ENCODE peak calls at places on chromosomes 6 and 20, in five cellular contexts. K is H1, B is NT2/D1, M is HepG2, X is GM12878. E is an unnamed sample.
A peak's percentile ranks its signal among the peaks of the same experiment; 100 is the strongest.

GRCh38 chr6:96913621-96914020 is 10.9 kb upstream of the KLHL32 start:
- DNase-seq in X (no peak), B (no peak), M (no peak), K (no peak), E (no peak)

GRCh38 chr6:15897063-15897934 is 231.6 kb upstream of the MYLIP start:
- DNase-seq in M (no peak), B (no peak), X (no peak), K (no peak), E (no peak)

GRCh38 chr6:117483645-117484016 is 1.2 kb downstream of the DCBLD1 start:
- DNase-seq in X (no peak), K (no peak), M (peak; percentile 44), B (no peak), E (peak; percentile 59)

GRCh38 chr20:4916991-4917881 is 84.1 kb downstream of the SLC23A2 start:
- DNase-seq in X (no peak), K (no peak), B (no peak), M (no peak), E (no peak)

GRCh38 chr6:1144842-1145755 is 166.8 kb upstream of the FOXQ1 start:
- DNase-seq in X (no peak), B (no peak), M (no peak), K (no peak), E (no peak)

GRCh38 chr6:90045535-90045934 is 151.3 kb downstream of the GJA10 start:
- DNase-seq in B (no peak), M (no peak), K (no peak), X (no peak), E (no peak)

GRCh38 chr6:82786251-82786650 is 279.4 kb downstream of the UBE3D start:
- DNase-seq in M (no peak), X (no peak), K (no peak), B (no peak), E (no peak)

GRCh38 chr20:7817286-7817685 is 123.0 kb downstream of the HAO1 start:
- DNase-seq in M (no peak), B (no peak), X (no peak), K (no peak), E (no peak)

GRCh38 chr6:10713962-10714361 is 8.9 kb upstream of the TMEM14C start:
- DNase-seq in B (no peak), X (no peak), M (no peak), K (no peak), E (no peak)

GRCh38 chr20:47568019-47568418 is 66.3 kb downstream of the NCOA3 start:
- DNase-seq in X (no peak), K (no peak), B (no peak), M (peak; percentile 32), E (no peak)

GRCh38 chr6:17354700-17355403 is 38.5 kb upstream of the CAP2 start:
- DNase-seq in K (no peak), B (no peak), X (peak; percentile 4), M (peak; percentile 99), E (no peak)
- TF ChIP-seq SUZ12 in K (no peak), B (no peak), X (no peak), M (no peak), E (no peak)

GRCh38 chr6:20056350-20056992 is 155.8 kb downstream of the MBOAT1 start:
- DNase-seq in M (peak; percentile 48), B (peak; percentile 35), X (peak; percentile 8), K (no peak), E (peak; percentile 42)
- TF ChIP-seq SUZ12 in M (no peak), B (no peak), X (no peak), K (no peak), E (no peak)

GRCh38 chr20:35820715-35821114 is 48.9 kb downstream of the PHF20 start:
- DNase-seq in B (no peak), K (no peak), M (no peak), X (no peak), E (no peak)
- TF ChIP-seq SUZ12 in B (no peak), K (no peak), M (no peak), X (no peak), E (no peak)

DNA sequence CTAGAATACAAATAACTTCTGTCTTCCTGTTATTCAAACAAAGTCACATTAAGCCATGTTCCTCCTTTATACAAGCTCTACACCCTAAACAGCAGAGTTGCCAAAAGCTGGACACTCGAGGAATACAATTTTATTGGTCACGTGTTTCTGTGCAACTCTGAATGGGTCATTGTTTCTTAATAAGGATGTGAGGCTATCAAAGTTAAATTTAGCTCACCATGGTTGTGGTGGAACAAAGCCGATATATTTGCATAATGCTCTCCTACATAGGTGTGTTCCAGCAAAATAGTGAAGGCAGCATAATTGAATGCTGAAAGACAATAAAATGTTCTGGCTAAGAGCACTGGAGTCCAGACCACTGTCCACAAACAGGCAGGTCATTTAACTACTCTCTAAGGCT is 36.9 kb upstream of the CD2AP start:
- DNase-seq in K (no peak), X (peak; percentile 47), M (no peak), B (no peak), E (no peak)
- TF ChIP-seq SUZ12 in K (no peak), X (no peak), M (no peak), B (no peak), E (no peak)

GRCh38 chr6:73586416-73586974 is 65.7 kb upstream of the EEF1A1 start:
- DNase-seq in X (peak; percentile 9), K (no peak), B (no peak), M (no peak), E (no peak)

GRCh38 chr6:73580247-73581149 is 59.7 kb upstream of the EEF1A1 start:
- DNase-seq in B (peak; percentile 90), X (peak; percentile 61), K (peak; percentile 94), M (peak; percentile 93), E (peak; percentile 71)

GRCh38 chr6:73581293-73581692 is 60.5 kb upstream of the EEF1A1 start:
- DNase-seq in K (no peak), X (no peak), M (no peak), B (no peak), E (no peak)

GRCh38 chr6:73579851-73580246 is 59.0 kb upstream of the EEF1A1 start:
- DNase-seq in B (peak; percentile 67), M (peak; percentile 81), K (no peak), X (peak; percentile 15), E (peak; percentile 14)

DNA sequence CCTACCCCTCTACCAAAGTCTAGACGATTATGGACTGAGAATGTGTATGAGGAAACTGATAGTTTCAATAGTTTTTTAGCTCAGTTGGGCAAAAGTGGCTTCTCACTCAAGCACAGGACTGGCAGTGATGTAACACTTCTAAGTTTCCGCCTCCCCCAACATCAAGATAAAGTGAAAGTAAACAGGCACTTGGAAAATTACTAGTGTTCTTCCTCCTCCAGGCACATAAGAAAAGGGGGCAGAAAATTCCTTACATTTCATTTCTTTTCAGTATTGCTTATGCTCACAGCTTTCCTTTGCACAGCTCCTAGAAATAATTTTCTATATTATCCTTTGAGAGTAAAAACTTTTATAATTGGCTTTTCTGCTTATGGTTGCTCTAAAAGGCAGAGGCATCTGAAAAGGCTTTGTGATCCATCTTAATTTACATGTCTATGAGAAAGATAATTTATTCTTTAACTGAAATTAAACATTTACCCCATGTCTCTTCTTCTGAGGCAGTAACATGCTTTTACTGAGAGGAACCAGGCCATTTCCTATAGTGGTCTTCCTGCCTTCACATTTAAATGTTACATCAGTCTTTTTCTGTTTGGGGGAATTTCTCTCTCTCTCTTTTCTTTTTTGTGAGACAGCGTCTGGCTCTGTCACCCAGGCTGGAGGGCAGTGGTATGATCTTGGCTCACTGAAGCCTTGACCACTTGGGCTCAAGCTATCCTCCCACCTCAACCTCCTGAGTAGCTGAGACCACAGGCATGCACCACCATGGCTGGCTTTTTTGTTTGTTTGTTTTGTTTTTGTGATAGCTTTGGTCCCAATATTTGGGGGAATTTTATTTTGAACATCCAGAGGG is 65.0 kb upstream of the EEF1A1 start:
- DNase-seq in K (no peak), B (no peak), M (peak; percentile 88), X (peak; percentile 66), E (peak; percentile 38)
- TF ChIP-seq SUZ12 in K (no peak), B (no peak), M (no peak), X (no peak), E (no peak)

DNA sequence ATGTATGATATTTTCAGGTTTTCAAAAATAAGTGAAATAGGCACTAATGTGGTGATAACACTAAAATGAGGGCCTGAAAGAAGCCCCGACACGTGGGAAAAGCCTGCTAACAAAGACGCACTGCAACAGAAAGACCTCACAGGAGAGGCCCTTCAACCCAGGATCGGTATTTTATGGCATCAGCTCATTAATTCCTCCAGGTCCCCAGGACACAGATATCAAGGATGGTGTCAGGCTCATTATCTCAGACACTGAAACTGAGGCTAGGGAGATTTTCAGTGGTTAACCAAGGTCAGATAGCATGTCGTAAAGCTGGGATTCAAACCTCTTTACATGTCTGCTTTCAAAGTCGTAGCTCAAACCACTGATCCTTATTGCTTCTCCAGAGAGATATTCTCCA is 64.0 kb downstream of the PPP1R3G start:
- DNase-seq in K (no peak), B (no peak), X (no peak), M (no peak), E (no peak)
- TF ChIP-seq SUZ12 in K (no peak), B (no peak), X (no peak), M (no peak), E (no peak)

GRCh38 chr20:34675993-34676641 is 775 bp downstream of the PIGU start:
- DNase-seq in K (no peak), M (no peak), X (no peak), B (peak; percentile 28), E (no peak)
- TF ChIP-seq SUZ12 in K (no peak), M (no peak), X (no peak), B (no peak), E (no peak)

DNA sequence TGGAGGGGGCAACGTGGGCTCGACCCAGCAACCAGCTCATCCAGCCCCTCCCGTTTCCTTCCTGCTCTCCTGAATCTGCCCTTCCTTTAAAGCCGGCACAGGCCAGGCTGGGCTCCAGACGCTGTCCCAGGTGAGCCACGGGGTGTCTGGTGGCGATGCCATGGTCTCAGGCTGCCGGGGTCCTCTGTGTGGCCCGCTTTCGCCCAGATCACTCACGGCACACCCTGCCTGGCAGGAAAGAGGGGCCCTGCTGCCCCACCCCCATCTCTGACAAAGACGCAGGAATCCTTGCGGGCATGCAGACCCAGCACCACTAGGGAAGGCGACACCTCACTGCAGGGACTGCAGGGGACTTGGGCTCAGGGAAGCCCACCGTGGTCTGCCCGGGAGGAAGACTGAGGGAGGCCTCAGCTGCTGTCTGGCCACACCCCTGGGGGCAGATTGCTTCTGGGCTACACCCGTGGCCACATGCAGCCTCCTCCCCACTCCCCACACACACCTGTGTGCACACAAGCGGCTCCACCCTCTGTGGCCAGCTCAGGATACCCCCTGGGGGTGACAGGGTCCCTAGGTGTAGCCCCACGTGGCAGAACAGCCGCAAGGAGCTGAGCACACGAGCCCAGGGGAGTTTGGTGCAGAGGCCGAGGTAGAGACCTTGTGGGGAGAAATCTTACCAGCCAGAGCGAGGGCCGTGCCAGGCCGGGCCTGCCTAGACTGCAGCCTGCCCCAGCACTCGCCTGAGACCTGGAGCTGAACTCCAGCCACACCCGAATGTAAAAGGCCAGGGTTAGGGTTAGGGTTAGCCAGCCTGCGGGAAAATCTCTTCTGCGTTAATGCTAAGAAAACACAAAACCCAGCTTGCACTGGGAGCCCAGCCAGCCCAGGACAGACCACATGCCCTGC is 104.6 kb downstream of the DLL1 start:
- DNase-seq in X (no peak), K (peak; percentile 37), B (no peak), M (no peak), E (no peak)
- TF ChIP-seq SUZ12 in X (no peak), K (no peak), B (no peak), M (no peak), E (no peak)

GRCh38 chr6:109458774-109459531 is 3.4 kb upstream of the MICAL1 start:
- DNase-seq in X (peak; percentile 56), K (no peak), M (no peak), B (no peak), E (no peak)
- TF ChIP-seq SUZ12 in X (no peak), K (no peak), M (no peak), B (no peak), E (no peak)

E was measured in HEK293T.